ENCODE peak calls at places on chromosomes 7 and 10, in five cellular contexts. Z, J, O, A and T are unnamed samples.

GRCh38 chr10:44439845-44440244 is 54.9 kb upstream of the CXCL12 start:
- DNase-seq in J (no peak), A (no peak), Z (peak), O (no peak), T (no peak)

GRCh38 chr10:62268027-62268398 is 631 bp downstream of the RTKN2 start:
- DNase-seq in J (no peak), Z (no peak), A (no peak), O (peak), T (peak)

GRCh38 chr7:311796-312195 is 21.8 kb downstream of the FOXL3 start:
- DNase-seq in O (no peak), A (no peak), Z (no peak), J (no peak), T (no peak)

GRCh38 chr7:29588900-29589696 is 25.5 kb downstream of the PRR15 start:
- DNase-seq in Z (peak), O (no peak), J (peak), A (peak), T (peak)

GRCh38 chr10:115936926-115937755 is 335.9 kb downstream of the GFRA1 start:
- DNase-seq in O (no peak), Z (no peak), A (no peak), J (no peak), T (no peak)

GRCh38 chr10:31143331-31143935 is 111.8 kb upstream of the ZNF438 start:
- DNase-seq in A (peak), J (no peak), O (no peak), Z (no peak), T (no peak)

GRCh38 chr10:95353123-95353522 is 62.3 kb upstream of the PDLIM1 start:
- DNase-seq in Z (no peak), A (no peak), J (no peak), O (no peak), T (no peak)

GRCh38 chr10:89653410-89653828 is 8.4 kb upstream of the PANK1 start:
- DNase-seq in O (no peak), A (no peak), Z (peak), J (no peak), T (no peak)

GRCh38 chr7:34064511-34065158 is 159.3 kb downstream of the BMPER start:
- DNase-seq in Z (no peak), J (no peak), O (peak), A (no peak), T (no peak)

GRCh38 chr10:117968354-117969182 is 78.2 kb downstream of the RAB11FIP2 start:
- DNase-seq in Z (no peak), A (no peak), J (no peak), O (no peak), T (no peak)

GRCh38 chr10:123929791-123930190 is 38.2 kb upstream of the CPXM2 start:
- DNase-seq in A (no peak), J (no peak), O (no peak), Z (no peak), T (no peak)

GRCh38 chr7:94276797-94277196 is 117.9 kb upstream of the COL1A2 start:
- DNase-seq in J (no peak), A (no peak), O (no peak), Z (no peak), T (no peak)

GRCh38 chr7:99579956-99580777 is 17.9 kb upstream of the TMEM225B start:
- DNase-seq in J (no peak), A (peak), O (peak), Z (peak), T (peak)

GRCh38 chr10:62614389-62615157 is 189.9 kb upstream of the ADO start:
- DNase-seq in O (no peak), A (no peak), J (no peak), Z (peak), T (peak)

GRCh38 chr10:49228677-49229076 is 40.5 kb upstream of the TMEM273 start:
- DNase-seq in J (no peak), O (no peak), Z (no peak), A (no peak), T (no peak)

GRCh38 chr7:23205861-23206510 is 24.1 kb downstream of the NUP42 start:
- DNase-seq in O (no peak), Z (no peak), J (no peak), A (no peak), T (peak)

GRCh38 chr7:17617380-17617779 is 318.9 kb downstream of the AHR start:
- DNase-seq in O (no peak), J (no peak), A (no peak), Z (no peak), T (no peak)

GRCh38 chr10:101062231-101063161 is 707 bp downstream of the KAZALD1 start:
- DNase-seq in J (peak), O (peak), Z (peak), A (no peak), T (peak)